ENCODE peak calls at places on chromosome X, in six cellular contexts. One of them, this sample, is unnamed.

GRCh38 chrX:73758253-73758652 is 195.3 kb downstream of the CHIC1 start:
- DNase-seq in spleen: no peak
- DNase-seq in left ventricle myocardium inferior: no peak
- DNase-seq in HepG2: no peak
- DNase-seq in GM23248: no peak
- DNase-seq in lower lobe of right lung: no peak
- DNase-seq in this sample: no peak

GRCh38 chrX:14243823-14244222 is 214.1 kb upstream of the GEMIN8 start:
- DNase-seq in lower lobe of right lung: no peak
- DNase-seq in HepG2: no peak
- DNase-seq in spleen: no peak
- DNase-seq in GM23248: no peak
- DNase-seq in left ventricle myocardium inferior: no peak
- DNase-seq in this sample: no peak

GRCh38 chrX:112662559-112663427 is 16.9 kb downstream of the LHFPL1 start:
- DNase-seq in left ventricle myocardium inferior: no peak
- DNase-seq in HepG2: no peak
- DNase-seq in lower lobe of right lung: no peak
- DNase-seq in GM23248: no peak
- DNase-seq in spleen: no peak
- DNase-seq in this sample: no peak

GRCh38 chrX:108537005-108537404 is 97.4 kb downstream of the COL4A5 start:
- DNase-seq in HepG2: peak; percentile 22
- DNase-seq in spleen: no peak
- DNase-seq in left ventricle myocardium inferior: no peak
- DNase-seq in GM23248: peak; percentile 54
- DNase-seq in lower lobe of right lung: no peak
- DNase-seq in this sample: no peak

GRCh38 chrX:11665144-11666040 is at the start of gene ARHGAP6:
- DNase-seq in GM23248: peak; percentile 57
- DNase-seq in left ventricle myocardium inferior: peak; percentile 60
- DNase-seq in spleen: no peak
- DNase-seq in lower lobe of right lung: peak; percentile 33
- DNase-seq in HepG2: no peak
- DNase-seq in this sample: no peak

GRCh38 chrX:2692221-2693122 is 1.4 kb downstream of the CD99 start:
- DNase-seq in left ventricle myocardium inferior: peak; percentile 63
- DNase-seq in lower lobe of right lung: peak; percentile 62
- DNase-seq in spleen: peak; percentile 84
- DNase-seq in HepG2: no peak
- DNase-seq in GM23248: peak; percentile 70
- DNase-seq in this sample: no peak

GRCh38 chrX:85379174-85379907 is at the start of gene POF1B:
- DNase-seq in GM23248: no peak
- DNase-seq in HepG2: no peak
- DNase-seq in lower lobe of right lung: peak; percentile 20
- DNase-seq in spleen: no peak
- DNase-seq in left ventricle myocardium inferior: no peak
- DNase-seq in this sample: no peak

GRCh38 chrX:74343970-74344622 is 40.1 kb downstream of the ZCCHC13 start:
- DNase-seq in left ventricle myocardium inferior: no peak
- DNase-seq in spleen: no peak
- DNase-seq in lower lobe of right lung: no peak
- DNase-seq in HepG2: peak; percentile 60
- DNase-seq in GM23248: peak; percentile 92
- DNase-seq in this sample: no peak

GRCh38 chrX:13101439-13102139 is 57.2 kb upstream of the FAM9C start:
- DNase-seq in HepG2: no peak
- DNase-seq in spleen: peak; percentile 85
- DNase-seq in left ventricle myocardium inferior: peak; percentile 54
- DNase-seq in lower lobe of right lung: peak; percentile 67
- DNase-seq in GM23248: peak; percentile 90
- DNase-seq in this sample: peak; percentile 73

GRCh38 chrX:96685205-96686099 is 810 bp downstream of the DIAPH2 start:
- DNase-seq in lower lobe of right lung: peak; percentile 54
- DNase-seq in HepG2: peak; percentile 7
- DNase-seq in spleen: peak; percentile 86
- DNase-seq in GM23248: peak; percentile 72
- DNase-seq in left ventricle myocardium inferior: peak; percentile 21
- DNase-seq in this sample: no peak

GRCh38 chrX:1126738-1127137 is 85.7 kb downstream of the CRLF2 start:
- DNase-seq in spleen: peak; percentile 24
- DNase-seq in lower lobe of right lung: no peak
- DNase-seq in HepG2: no peak
- DNase-seq in left ventricle myocardium inferior: no peak
- DNase-seq in GM23248: no peak
- DNase-seq in this sample: peak; percentile 10

GRCh38 chrX:20742106-20742505 is 475.4 kb upstream of the RPS6KA3 start:
- DNase-seq in lower lobe of right lung: no peak
- DNase-seq in HepG2: no peak
- DNase-seq in GM23248: peak; percentile 62
- DNase-seq in spleen: no peak
- DNase-seq in left ventricle myocardium inferior: no peak
- DNase-seq in this sample: no peak

GRCh38 chrX:120291211-120291610 is 20.1 kb downstream of the TMEM255A start:
- DNase-seq in lower lobe of right lung: no peak
- DNase-seq in HepG2: no peak
- DNase-seq in GM23248: no peak
- DNase-seq in left ventricle myocardium inferior: no peak
- DNase-seq in spleen: no peak
- DNase-seq in this sample: no peak

GRCh38 chrX:57677132-57677858 is 2.8 kb downstream of the NLRP2B start:
- DNase-seq in GM23248: no peak
- DNase-seq in HepG2: no peak
- DNase-seq in left ventricle myocardium inferior: no peak
- DNase-seq in lower lobe of right lung: no peak
- DNase-seq in spleen: no peak
- DNase-seq in this sample: no peak

GRCh38 chrX:123835661-123836371 is 24.0 kb upstream of the XIAP start:
- DNase-seq in HepG2: no peak
- DNase-seq in left ventricle myocardium inferior: no peak
- DNase-seq in GM23248: peak; percentile 84
- DNase-seq in lower lobe of right lung: no peak
- DNase-seq in spleen: no peak
- DNase-seq in this sample: no peak

GRCh38 chrX:47366051-47366722 is 4.2 kb upstream of the ZNF157 start:
- DNase-seq in lower lobe of right lung: peak; percentile 66
- DNase-seq in spleen: peak; percentile 88
- DNase-seq in GM23248: peak; percentile 80
- DNase-seq in HepG2: no peak
- DNase-seq in left ventricle myocardium inferior: peak; percentile 42
- DNase-seq in this sample: peak; percentile 62

GRCh38 chrX:40318796-40319195 is 221.0 kb upstream of the BCOR start:
- DNase-seq in left ventricle myocardium inferior: no peak
- DNase-seq in spleen: no peak
- DNase-seq in GM23248: no peak
- DNase-seq in HepG2: no peak
- DNase-seq in lower lobe of right lung: no peak
- DNase-seq in this sample: no peak

GRCh38 chrX:145817666-145818521 is at the start of gene SLITRK2:
- DNase-seq in lower lobe of right lung: no peak
- DNase-seq in left ventricle myocardium inferior: no peak
- DNase-seq in GM23248: peak; percentile 4
- DNase-seq in HepG2: no peak
- DNase-seq in spleen: peak; percentile 73
- DNase-seq in this sample: no peak

GRCh38 chrX:32116047-32116446 is 1044.2 kb upstream of the FTHL17 start:
- DNase-seq in GM23248: no peak
- DNase-seq in spleen: no peak
- DNase-seq in left ventricle myocardium inferior: no peak
- DNase-seq in HepG2: no peak
- DNase-seq in lower lobe of right lung: no peak
- DNase-seq in this sample: no peak

GRCh38 chrX:40684092-40684491 is 36.7 kb upstream of the CXorf38 start:
- DNase-seq in lower lobe of right lung: no peak
- DNase-seq in spleen: no peak
- DNase-seq in HepG2: no peak
- DNase-seq in left ventricle myocardium inferior: no peak
- DNase-seq in GM23248: no peak
- DNase-seq in this sample: no peak

GRCh38 chrX:111914398-111915092 is 38.6 kb downstream of the TRPC5OS start:
- DNase-seq in GM23248: peak; percentile 5
- DNase-seq in left ventricle myocardium inferior: no peak
- DNase-seq in spleen: no peak
- DNase-seq in HepG2: no peak
- DNase-seq in lower lobe of right lung: no peak
- DNase-seq in this sample: no peak

GRCh38 chrX:80282535-80282934 is 137.7 kb upstream of the TENT5D start:
- DNase-seq in left ventricle myocardium inferior: no peak
- DNase-seq in lower lobe of right lung: no peak
- DNase-seq in GM23248: peak; percentile 0
- DNase-seq in HepG2: no peak
- DNase-seq in spleen: no peak
- DNase-seq in this sample: no peak

GRCh38 chrX:72123471-72124185 is 8.1 kb downstream of the RTL5 start:
- DNase-seq in lower lobe of right lung: peak; percentile 68
- DNase-seq in spleen: peak; percentile 78
- DNase-seq in left ventricle myocardium inferior: peak; percentile 44
- DNase-seq in GM23248: peak; percentile 22
- DNase-seq in HepG2: no peak
- DNase-seq in this sample: no peak

GRCh38 chrX:108126661-108127060 is 35.1 kb downstream of the ATG4A start:
- DNase-seq in spleen: no peak
- DNase-seq in GM23248: no peak
- DNase-seq in HepG2: no peak
- DNase-seq in lower lobe of right lung: no peak
- DNase-seq in left ventricle myocardium inferior: no peak
- DNase-seq in this sample: no peak

GRCh38 chrX:15202458-15203177 is 67.3 kb downstream of the ASB9 start:
- DNase-seq in HepG2: no peak
- DNase-seq in left ventricle myocardium inferior: no peak
- DNase-seq in lower lobe of right lung: no peak
- DNase-seq in spleen: no peak
- DNase-seq in GM23248: peak; percentile 68
- DNase-seq in this sample: no peak

GRCh38 chrX:51459125-51459524 is 37.3 kb downstream of the NUDT11 start:
- DNase-seq in GM23248: peak; percentile 44
- DNase-seq in HepG2: peak; percentile 3
- DNase-seq in lower lobe of right lung: no peak
- DNase-seq in left ventricle myocardium inferior: no peak
- DNase-seq in spleen: no peak
- DNase-seq in this sample: no peak

GRCh38 chrX:21638311-21638710 is 19.8 kb downstream of the KLHL34 start:
- DNase-seq in GM23248: peak; percentile 74
- DNase-seq in left ventricle myocardium inferior: no peak
- DNase-seq in HepG2: no peak
- DNase-seq in lower lobe of right lung: no peak
- DNase-seq in spleen: no peak
- DNase-seq in this sample: no peak

GRCh38 chrX:85052207-85052606 is 48.5 kb downstream of the APOOL start:
- DNase-seq in HepG2: no peak
- DNase-seq in left ventricle myocardium inferior: no peak
- DNase-seq in GM23248: peak; percentile 46
- DNase-seq in lower lobe of right lung: no peak
- DNase-seq in spleen: no peak
- DNase-seq in this sample: no peak

GRCh38 chrX:130805906-130806305 is 97.1 kb downstream of the ENOX2 start:
- DNase-seq in left ventricle myocardium inferior: no peak
- DNase-seq in lower lobe of right lung: no peak
- DNase-seq in GM23248: peak; percentile 1
- DNase-seq in HepG2: no peak
- DNase-seq in spleen: no peak
- DNase-seq in this sample: no peak

GRCh38 chrX:21725498-21725897 is 32.4 kb downstream of the SMPX start:
- DNase-seq in lower lobe of right lung: no peak
- DNase-seq in spleen: no peak
- DNase-seq in left ventricle myocardium inferior: no peak
- DNase-seq in HepG2: peak; percentile 27
- DNase-seq in GM23248: peak; percentile 61
- DNase-seq in this sample: no peak

GRCh38 chrX:36334508-36335015 is 415.0 kb downstream of the CFAP47 start:
- DNase-seq in left ventricle myocardium inferior: no peak
- DNase-seq in GM23248: no peak
- DNase-seq in lower lobe of right lung: no peak
- DNase-seq in spleen: no peak
- DNase-seq in HepG2: no peak
- DNase-seq in this sample: no peak

DNA sequence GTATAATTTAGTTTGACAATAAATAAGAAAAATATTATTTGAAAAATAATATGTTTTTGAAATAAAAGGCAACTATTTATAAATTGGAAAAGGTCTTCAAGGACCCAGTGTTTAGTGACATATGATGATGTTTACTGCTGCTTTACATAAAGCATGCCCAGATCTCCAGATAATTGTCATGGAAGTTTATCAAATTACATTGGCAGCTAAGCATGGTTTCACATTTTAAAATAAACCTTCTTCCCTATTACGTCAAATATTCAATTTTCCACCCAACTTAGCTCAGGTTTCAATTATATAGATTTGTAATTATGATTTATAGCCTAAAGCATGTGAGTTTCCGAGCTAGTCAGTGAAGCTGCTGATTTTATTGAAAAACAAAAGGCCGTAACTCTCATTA is 417.2 kb downstream of the CFAP47 start:
- DNase-seq in lower lobe of right lung: no peak
- DNase-seq in GM23248: no peak
- DNase-seq in spleen: no peak
- DNase-seq in left ventricle myocardium inferior: no peak
- DNase-seq in HepG2: no peak
- DNase-seq in this sample: no peak
- H3K4me3 ChIP-seq in lower lobe of right lung: no peak overlapping the region
- H3K4me3 ChIP-seq in GM23248: no peak overlapping the region
- H3K4me3 ChIP-seq in spleen: no peak overlapping the region
- H3K4me3 ChIP-seq in left ventricle myocardium inferior: no peak overlapping the region
- H3K4me3 ChIP-seq in HepG2: no peak overlapping the region
- H3K4me3 ChIP-seq in this sample: no peak overlapping the region

GRCh38 chrX:150506020-150506419 is 62.4 kb upstream of the MTM1 start:
- DNase-seq in left ventricle myocardium inferior: no peak
- DNase-seq in HepG2: no peak
- DNase-seq in lower lobe of right lung: no peak
- DNase-seq in spleen: no peak
- DNase-seq in GM23248: no peak
- DNase-seq in this sample: no peak
- H3K4me3 ChIP-seq in left ventricle myocardium inferior: no peak overlapping the region
- H3K4me3 ChIP-seq in HepG2: no peak overlapping the region
- H3K4me3 ChIP-seq in lower lobe of right lung: no peak overlapping the region
- H3K4me3 ChIP-seq in spleen: no peak overlapping the region
- H3K4me3 ChIP-seq in GM23248: no peak overlapping the region
- H3K4me3 ChIP-seq in this sample: no peak overlapping the region

DNA sequence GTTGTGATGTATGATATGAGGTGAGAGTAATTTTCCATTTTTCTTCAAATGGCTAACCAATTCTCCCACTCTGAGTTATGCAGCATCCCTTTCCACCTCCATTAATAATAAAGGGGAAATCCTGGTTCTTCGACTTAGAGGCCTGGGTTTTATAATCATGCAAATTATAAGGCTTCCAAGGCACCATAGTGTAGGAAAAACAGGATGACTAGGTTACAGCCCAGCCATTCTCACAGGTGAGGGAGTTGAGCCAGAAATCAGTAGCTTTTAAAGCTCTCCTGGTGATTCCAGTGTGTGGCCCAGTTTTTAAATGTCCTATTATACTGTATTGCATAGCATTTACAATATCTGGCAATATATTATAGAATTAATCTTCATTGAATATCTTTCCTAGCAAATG is 203.1 kb downstream of the ARHGEF9 start:
- DNase-seq in spleen: no peak
- DNase-seq in GM23248: no peak
- DNase-seq in left ventricle myocardium inferior: no peak
- DNase-seq in HepG2: no peak
- DNase-seq in lower lobe of right lung: no peak
- DNase-seq in this sample: no peak
- H3K4me3 ChIP-seq in spleen: no peak overlapping the region
- H3K4me3 ChIP-seq in GM23248: no peak overlapping the region
- H3K4me3 ChIP-seq in left ventricle myocardium inferior: no peak overlapping the region
- H3K4me3 ChIP-seq in HepG2: no peak overlapping the region
- H3K4me3 ChIP-seq in lower lobe of right lung: no peak overlapping the region
- H3K4me3 ChIP-seq in this sample: no peak overlapping the region

GRCh38 chrX:103051260-103051789 is 12.6 kb downstream of the BEX1 start:
- DNase-seq in spleen: no peak
- DNase-seq in left ventricle myocardium inferior: no peak
- DNase-seq in GM23248: no peak
- DNase-seq in HepG2: no peak
- DNase-seq in lower lobe of right lung: no peak
- DNase-seq in this sample: no peak
- H3K4me3 ChIP-seq in spleen: no peak overlapping the region
- H3K4me3 ChIP-seq in left ventricle myocardium inferior: no peak overlapping the region
- H3K4me3 ChIP-seq in GM23248: no peak overlapping the region
- H3K4me3 ChIP-seq in HepG2: no peak overlapping the region
- H3K4me3 ChIP-seq in lower lobe of right lung: no peak overlapping the region
- H3K4me3 ChIP-seq in this sample: no peak overlapping the region